ENCODE peak calls at places on chromosomes 3 and 15, in eight cellular contexts. T is neural progenitor cell; Z is H9; E is CD8-positive, alpha-beta T cell; A is mammary epithelial cell; H is aorta; K is dorsolateral prefrontal cortex; N is K562. L is an unnamed sample.

GRCh38 chr3:113084777-113085176 is 94.0 kb downstream of the GTPBP8 start:
- DNase-seq in E (no peak), A (peak), K (no peak), H (peak), T (no peak), N (no peak), Z (no peak), L (no peak)

GRCh38 chr3:150150633-150151032 is 179.9 kb upstream of the PFN2 start:
- DNase-seq in H (no peak), Z (no peak), A (no peak), T (no peak), N (no peak), K (no peak), E (no peak), L (no peak)

GRCh38 chr15:35304389-35304788 is 219.3 kb upstream of the NANOGP8 start:
- DNase-seq in Z (no peak), K (no peak), T (no peak), E (no peak), N (no peak), A (no peak), H (no peak), L (no peak)

GRCh38 chr3:143750856-143751255 is 97.4 kb downstream of the SLC9A9 start:
- DNase-seq in E (no peak), T (no peak), K (no peak), Z (no peak), A (no peak), N (no peak), H (no peak), L (no peak)

GRCh38 chr3:111315911-111316310 is 226.1 kb upstream of the CD96 start:
- DNase-seq in N (no peak), Z (no peak), K (no peak), A (peak), E (no peak), T (no peak), H (no peak), L (no peak)

GRCh38 chr3:111473550-111473949 is 68.4 kb upstream of the CD96 start:
- DNase-seq in K (no peak), A (no peak), N (no peak), H (no peak), Z (peak), T (peak), E (no peak), L (no peak)

GRCh38 chr3:155339052-155339451 is 45.6 kb upstream of the STRIT1 start:
- DNase-seq in E (no peak), T (no peak), N (no peak), K (no peak), A (no peak), H (no peak), Z (no peak), L (no peak)

GRCh38 chr15:62902821-62903220 is 139.7 kb upstream of the TPM1 start:
- DNase-seq in K (no peak), H (no peak), N (no peak), A (no peak), E (no peak), Z (peak), T (no peak), L (no peak)

GRCh38 chr3:184348057-184348382 is 10.6 kb downstream of the FAM131A start:
- DNase-seq in A (no peak), Z (no peak), T (no peak), H (no peak), K (no peak), E (no peak), N (no peak), L (no peak)

GRCh38 chr3:128464188-128464587 is 2.5 kb downstream of the DNAJB8 start:
- DNase-seq in Z (no peak), T (no peak), E (no peak), K (no peak), N (peak), A (no peak), H (no peak), L (no peak)

GRCh38 chr3:130759692-130760338 is 13.2 kb upstream of the PIK3R4 start:
- DNase-seq in K (peak), H (peak), A (peak), T (peak), Z (peak), N (no peak), E (peak), L (no peak)

GRCh38 chr3:133776794-133777438 is 28.7 kb upstream of the SRPRB start:
- DNase-seq in N (no peak), K (no peak), E (no peak), T (no peak), H (no peak), A (no peak), Z (no peak), L (no peak)

DNA sequence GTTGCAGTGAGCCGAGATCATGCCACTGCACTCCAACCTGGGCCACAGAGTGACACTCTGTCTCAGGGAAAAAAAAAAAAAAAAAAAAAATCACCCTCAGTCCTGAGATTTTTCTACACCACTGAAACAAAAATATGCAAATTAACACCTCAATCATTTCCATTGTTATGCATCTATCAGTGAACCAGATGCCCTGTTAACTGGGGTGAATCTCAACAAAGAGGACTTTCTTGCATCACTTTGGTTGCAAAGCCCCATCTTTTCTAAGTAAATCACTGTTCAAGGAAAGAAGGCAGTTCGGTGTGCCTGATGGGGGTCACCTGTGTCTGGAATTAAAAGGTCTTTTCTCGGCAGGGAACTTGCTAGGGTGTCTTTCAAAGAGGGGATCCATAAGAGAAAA is 421.6 kb downstream of the EPHB1 start:
- DNase-seq in N (no peak), H (no peak), A (no peak), T (no peak), E (no peak), Z (no peak), K (no peak), L (no peak)
- H3K27ac ChIP-seq in N (no peak), H (no peak), A (no peak), T (no peak), E (no peak), Z (peak), K (no peak), L (no peak)

DNA sequence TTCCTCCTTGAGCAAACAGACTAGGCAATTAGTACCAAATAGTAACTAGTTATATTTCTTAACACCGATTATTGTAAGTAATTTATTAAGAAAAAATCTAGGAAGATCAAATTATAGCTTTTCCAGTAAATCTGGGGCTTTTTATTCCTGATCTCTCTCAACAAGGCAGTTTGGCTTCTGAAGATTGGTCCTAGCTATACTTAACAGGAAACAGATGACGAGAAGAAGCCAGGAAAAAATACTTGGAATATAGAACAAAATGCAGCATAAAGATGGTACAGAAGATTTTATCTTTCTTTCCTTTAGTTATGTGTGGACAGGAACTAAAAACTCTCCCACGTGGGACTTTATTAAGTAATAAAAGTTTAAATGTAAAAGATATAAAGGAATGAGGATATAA is 8.1 kb downstream of the B3GNT5 start:
- DNase-seq in E (no peak), H (no peak), N (no peak), Z (no peak), A (no peak), T (no peak), K (no peak), L (no peak)
- H3K27ac ChIP-seq in E (no peak), H (no peak), N (no peak), Z (no peak), A (no peak), T (no peak), K (no peak), L (peak)

DNA sequence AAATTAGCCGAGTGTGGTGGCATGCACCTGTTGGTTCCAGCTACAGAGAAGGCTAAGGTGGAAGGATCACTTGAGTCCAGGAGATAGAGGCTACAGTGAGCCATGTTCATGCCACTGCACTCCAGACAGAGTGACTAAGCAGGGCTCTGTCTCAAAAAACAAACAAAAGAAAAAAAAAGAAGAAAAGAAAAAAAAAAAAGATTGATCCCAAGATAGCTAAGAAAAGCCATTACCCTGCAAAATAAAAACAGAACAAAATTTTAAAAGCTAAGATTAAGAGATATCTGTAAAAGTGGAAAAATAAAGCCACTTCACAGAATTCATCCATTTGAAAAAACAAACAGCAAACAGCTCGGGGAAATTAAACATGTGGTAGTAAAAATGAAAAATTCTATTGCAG is 23.8 kb downstream of the LRRC2 start:
- DNase-seq in N (no peak), H (no peak), A (no peak), T (no peak), Z (no peak), E (no peak), K (no peak), L (no peak)
- H3K27ac ChIP-seq in N (peak), H (no peak), A (no peak), T (no peak), Z (no peak), E (no peak), K (no peak), L (no peak)

GRCh38 chr3:66998075-66998898 is at the start of gene KBTBD8:
- DNase-seq in E (peak), T (peak), Z (peak), H (peak), K (peak), A (peak), N (peak), L (peak)
- H3K27ac ChIP-seq in E (peak), T (no peak), Z (no peak), H (peak), K (peak), A (peak), N (peak), L (peak)

L was measured in caudate nucleus.